ENCODE peak calls at places on chromosomes 4 and X, in five cellular contexts. B, E, Y, U and R are unnamed samples.

GRCh38 chr4:48546336-48546735 is 56.3 kb downstream of the ZAR1 start:
- DNase-seq in B (no peak), Y (no peak), E (no peak), U (peak; percentile 3), R (no peak)

GRCh38 chr4:135418353-135418752 is 1216.8 kb upstream of the PABPC4L start:
- DNase-seq in E (no peak), Y (no peak), U (no peak), B (no peak), R (no peak)

GRCh38 chr4:113541933-113542332 is 219.6 kb downstream of the CAMK2D start:
- DNase-seq in E (no peak), B (no peak), U (no peak), Y (no peak), R (no peak)

GRCh38 chr4:145047151-145047550 is 50.8 kb downstream of the ANAPC10 start:
- DNase-seq in Y (no peak), U (no peak), E (no peak), B (no peak), R (no peak)

GRCh38 chr4:21802406-21802805 is 146.2 kb downstream of the KCNIP4 start:
- DNase-seq in Y (no peak), B (no peak), E (no peak), U (peak; percentile 55), R (no peak)

GRCh38 chr4:112102875-112103370 is 42.3 kb upstream of the FAM241A start:
- DNase-seq in E (no peak), Y (no peak), B (no peak), U (no peak), R (no peak)

GRCh38 chrX:120477453-120477852 is 8.4 kb upstream of the LAMP2 start:
- DNase-seq in B (no peak), U (peak; percentile 39), E (no peak), Y (no peak), R (no peak)

GRCh38 chr4:180205276-180205675 is 2037.9 kb upstream of the TENM3 start:
- DNase-seq in Y (no peak), B (no peak), U (no peak), E (no peak), R (no peak)

GRCh38 chrX:38368774-38369173 is 16.4 kb downstream of the OTC start:
- DNase-seq in Y (no peak), B (no peak), U (no peak), E (no peak), R (no peak)

GRCh38 chr4:122576261-122577188 is 44.3 kb downstream of the IL21 start:
- DNase-seq in Y (no peak), E (no peak), B (no peak), U (peak; percentile 40), R (no peak)

GRCh38 chrX:131792356-131792749 is 230.7 kb upstream of the STK26 start:
- DNase-seq in E (peak; percentile 91), Y (peak; percentile 90), U (peak; percentile 91), B (peak; percentile 93), R (peak; percentile 88)

GRCh38 chrX:41667631-41668030 is 21.1 kb upstream of the GPR34 start:
- DNase-seq in E (no peak), U (no peak), B (no peak), Y (no peak), R (no peak)

GRCh38 chr4:94722748-94723147 is 35.0 kb upstream of the BMPR1B start:
- DNase-seq in B (no peak), Y (no peak), E (no peak), U (no peak), R (no peak)

GRCh38 chr4:113979157-113979972 is at the start of gene ARSJ:
- DNase-seq in U (peak; percentile 82), B (peak; percentile 68), Y (peak; percentile 66), E (peak; percentile 67), R (peak; percentile 83)

GRCh38 chrX:40262641-40263560 is 165.1 kb upstream of the BCOR start:
- DNase-seq in Y (peak; percentile 39), B (peak; percentile 60), U (peak; percentile 29), E (peak; percentile 55), R (peak; percentile 66)

GRCh38 chrX:112120737-112121136 is 38.2 kb upstream of the TRPC5 start:
- DNase-seq in Y (no peak), B (no peak), E (no peak), U (no peak), R (no peak)

GRCh38 chr4:100722866-100723459 is 205.1 kb upstream of the EMCN start:
- DNase-seq in B (no peak), E (no peak), U (no peak), Y (no peak), R (no peak)

GRCh38 chr4:26263165-26263564 is 57.6 kb upstream of the RBPJ start:
- DNase-seq in B (no peak), Y (no peak), U (no peak), E (no peak), R (no peak)

GRCh38 chrX:13761606-13762005 is 27.1 kb downstream of the OFD1 start:
- DNase-seq in B (no peak), E (no peak), U (peak; percentile 17), Y (no peak), R (no peak)

GRCh38 chrX:1248381-1249061 is 20.1 kb upstream of the CSF2RA start:
- DNase-seq in B (no peak), E (no peak), U (no peak), Y (no peak), R (no peak)

GRCh38 chr4:185682236-185682635 is 129.8 kb downstream of the SORBS2 start:
- DNase-seq in Y (no peak), E (no peak), U (peak; percentile 46), B (no peak), R (no peak)

GRCh38 chr4:185683896-185684295 is 128.1 kb downstream of the SORBS2 start:
- DNase-seq in Y (no peak), B (no peak), E (no peak), U (no peak), R (no peak)

GRCh38 chr4:185685804-185686203 is 126.2 kb downstream of the SORBS2 start:
- DNase-seq in Y (no peak), U (no peak), E (no peak), B (no peak), R (no peak)

GRCh38 chr4:185681604-185682003 is 130.4 kb downstream of the SORBS2 start:
- DNase-seq in E (no peak), U (no peak), B (no peak), Y (no peak), R (no peak)

GRCh38 chr4:185683222-185683621 is 128.8 kb downstream of the SORBS2 start:
- DNase-seq in U (no peak), E (no peak), Y (no peak), B (no peak), R (no peak)
- H3K27ac ChIP-seq in U (no peak overlapping the region), E (no peak overlapping the region), Y (no peak overlapping the region), B (no peak overlapping the region), R (no peak overlapping the region)

DNA sequence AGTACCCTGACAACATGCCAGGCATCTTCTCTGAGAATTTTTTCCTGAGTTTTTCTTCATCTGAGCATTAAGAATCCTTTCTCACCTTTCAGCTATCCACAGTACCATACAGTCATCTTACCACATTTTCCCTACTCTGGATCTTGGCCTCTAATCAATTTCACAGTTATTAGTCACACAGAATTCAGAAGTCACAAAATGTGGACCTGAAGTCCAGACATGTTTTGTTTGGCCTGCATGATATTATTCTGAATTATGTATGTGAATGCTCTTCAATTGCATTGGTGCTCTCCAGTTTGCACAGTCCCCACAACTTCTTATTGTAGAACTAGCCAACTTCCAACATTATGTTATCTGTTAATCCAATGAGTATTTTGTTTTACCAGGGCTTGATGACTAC is 102.3 kb upstream of the GRIA3 start:
- DNase-seq in B (no peak), U (peak; percentile 65), Y (no peak), E (no peak), R (no peak)
- H3K4me1 ChIP-seq in B (no peaks in the 10 kb centered on the region), U (peaks cover 26% of the 10 kb centered on the region), Y (no peaks in the 10 kb centered on the region), E (no peaks in the 10 kb centered on the region), R (no peaks in the 10 kb centered on the region)

GRCh38 chr4:139890810-139891209 is 225.2 kb downstream of the MGST2 start:
- DNase-seq in Y (no peak), B (no peak), U (peak; percentile 27), E (no peak), R (no peak)

GRCh38 chr4:139887378-139887801 is 221.8 kb downstream of the MGST2 start:
- DNase-seq in E (no peak), U (peak; percentile 54), Y (no peak), B (no peak), R (no peak)

GRCh38 chr4:139889901-139890300 is 224.3 kb downstream of the MGST2 start:
- DNase-seq in E (no peak), B (no peak), Y (no peak), U (no peak), R (no peak)

GRCh38 chr4:139887962-139888735 is 222.5 kb downstream of the MGST2 start:
- DNase-seq in Y (no peak), E (no peak), B (no peak), U (peak; percentile 97), R (no peak)

DNA sequence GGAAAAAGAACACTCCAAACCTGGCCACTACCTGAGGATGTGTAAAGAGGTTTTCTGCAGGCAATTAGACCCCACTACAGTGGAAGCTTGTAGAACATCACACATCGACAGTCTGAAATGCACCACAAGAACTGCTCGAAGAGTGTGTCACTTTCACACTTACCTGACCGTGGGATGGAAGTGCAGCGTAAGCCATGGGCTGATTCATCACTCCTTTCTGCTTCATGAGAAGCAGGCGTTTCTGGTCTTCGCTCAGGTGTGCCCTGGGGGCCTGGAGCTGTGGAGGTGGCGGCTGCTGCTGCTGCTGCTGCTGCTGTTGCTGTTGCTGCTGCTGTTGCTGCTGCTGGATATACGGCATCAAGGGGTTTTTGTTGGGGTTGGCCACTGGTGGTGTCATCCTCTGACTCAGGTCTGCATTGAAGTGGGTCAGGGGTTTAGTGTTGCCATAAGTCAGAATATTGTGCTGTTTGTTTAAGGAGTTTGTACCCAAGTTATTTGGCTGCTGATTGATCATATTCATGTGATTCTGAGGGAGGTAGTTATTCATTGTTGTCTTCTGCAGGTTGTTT is 223.7 kb downstream of the MGST2 start:
- DNase-seq in E (no peak), B (no peak), U (peak; percentile 91), Y (no peak), R (no peak)
- H3K27ac ChIP-seq in E (no peak overlapping the region), B (no peak overlapping the region), U (peak overlapping the region; percentile 84), Y (no peak overlapping the region), R (no peak overlapping the region)

GRCh38 chr4:3302786-3303444 is 10.1 kb downstream of the RGS12 start:
- DNase-seq in B (peak; percentile 35), Y (no peak), U (no peak), E (no peak), R (peak; percentile 34)

GRCh38 chr4:3303840-3304715 is 11.3 kb downstream of the RGS12 start:
- DNase-seq in E (no peak), U (no peak), B (peak; percentile 9), Y (no peak), R (no peak)

GRCh38 chr4:3301450-3302163 is 8.8 kb downstream of the RGS12 start:
- DNase-seq in U (no peak), E (no peak), B (peak; percentile 27), Y (no peak), R (peak; percentile 32)

GRCh38 chr4:3303445-3303824 is 10.6 kb downstream of the RGS12 start:
- DNase-seq in B (no peak), U (no peak), Y (no peak), E (no peak), R (no peak)

DNA sequence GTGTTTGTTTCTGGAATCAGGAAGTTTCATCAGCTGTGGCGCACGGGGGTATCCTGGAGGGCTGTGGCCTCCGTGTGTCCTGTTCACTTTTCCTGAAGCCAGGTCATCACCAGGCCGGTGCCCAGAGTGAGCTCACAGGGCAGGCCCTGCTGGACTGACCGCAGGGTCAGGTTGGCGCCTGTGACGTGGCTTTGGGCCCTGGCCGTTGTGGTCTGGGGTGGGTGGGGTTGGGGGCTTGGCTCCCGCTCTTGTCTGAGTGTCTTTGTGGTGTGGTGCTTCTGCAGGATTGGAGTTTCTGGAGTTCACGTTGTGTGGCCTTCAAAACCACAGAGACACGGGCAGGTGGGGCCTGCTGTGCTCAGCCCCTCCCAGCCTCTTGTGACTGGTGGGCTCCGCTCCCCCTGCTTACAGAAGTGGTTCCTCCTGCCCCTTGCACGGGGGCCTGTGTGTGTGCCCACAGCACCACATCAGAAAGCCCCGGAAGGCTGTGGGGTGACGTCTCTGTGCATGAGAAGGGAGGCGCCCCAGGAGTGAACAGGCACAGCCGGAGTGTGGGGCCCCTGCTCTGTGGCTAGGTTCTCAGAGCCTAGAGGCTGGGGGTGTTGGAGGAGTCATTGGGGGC is 9.5 kb downstream of the RGS12 start:
- DNase-seq in B (peak; percentile 50), E (no peak), U (no peak), Y (no peak), R (no peak)
- H3K4me1 ChIP-seq in B (no peaks in the 10 kb centered on the region), E (peaks cover 39% of the 10 kb centered on the region), U (no peaks in the 10 kb centered on the region), Y (no peaks in the 10 kb centered on the region), R (peaks cover 14% of the 10 kb centered on the region)